ENCODE peak calls at places on chromosomes 13 and 19, in four cellular contexts. A is lower leg skin, E is tibial nerve, P is IMR-90. Q is an unnamed sample.
A peak's percentile ranks its signal among the peaks of the same experiment; 100 is the strongest.

GRCh38 chr13:40149611-40150283 is 494.3 kb downstream of the COG6 start:
- DNase-seq in P (peak; percentile 53), A (no peak), E (no peak), Q (peak; percentile 7)

GRCh38 chr13:40185393-40185792 is 481.0 kb downstream of the FOXO1 start:
- DNase-seq in E (no peak), A (no peak), P (no peak), Q (no peak)

GRCh38 chr19:10551698-10552301 is 8.1 kb downstream of the ATG4D start:
- DNase-seq in A (no peak), P (no peak), E (no peak), Q (no peak)

GRCh38 chr13:26968431-26969335 is 202.9 kb downstream of the USP12 start:
- DNase-seq in A (no peak), P (peak; percentile 23), E (no peak), Q (no peak)

GRCh38 chr19:35254341-35255297 is 5.8 kb downstream of the LSR start:
- DNase-seq in A (peak; percentile 81), P (no peak), E (no peak), Q (no peak)

GRCh38 chr13:32225494-32225931 is 89.7 kb downstream of the ZAR1L start:
- DNase-seq in P (peak; percentile 92), A (no peak), E (no peak), Q (peak; percentile 50)

GRCh38 chr19:56567274-56568120 is at the start of gene ZNF470:
- DNase-seq in E (peak; percentile 88), A (peak; percentile 99), P (peak; percentile 87), Q (peak; percentile 51)

GRCh38 chr13:20182231-20182846 is 10.4 kb downstream of the GJB2 start:
- DNase-seq in P (peak; percentile 80), E (no peak), A (peak; percentile 78), Q (peak; percentile 36)

GRCh38 chr19:13146763-13147563 is 3.2 kb downstream of the STX10 start:
- DNase-seq in A (no peak), P (no peak), E (no peak), Q (no peak)

GRCh38 chr19:34088292-34088691 is 84.0 kb upstream of the LSM14A start:
- DNase-seq in E (no peak), A (no peak), P (no peak), Q (no peak)

GRCh38 chr19:6616011-6616410 is 25.1 kb upstream of the CD70 start:
- DNase-seq in E (no peak), A (no peak), P (no peak), Q (no peak)

GRCh38 chr19:38211206-38211605 is 12.8 kb downstream of the DPF1 start:
- DNase-seq in E (no peak), A (no peak), P (no peak), Q (no peak)

GRCh38 chr19:41888926-41889325 is 5.9 kb downstream of the ARHGEF1 start:
- DNase-seq in A (no peak), E (no peak), P (no peak), Q (no peak)

GRCh38 chr13:31742102-31742695 is 2.9 kb downstream of the RXFP2 start:
- DNase-seq in P (peak; percentile 69), E (peak; percentile 49), A (peak; percentile 91), Q (no peak)

GRCh38 chr19:313169-313987 is 22.2 kb upstream of the PLPP2 start:
- DNase-seq in P (no peak), E (no peak), A (peak; percentile 84), Q (no peak)

GRCh38 chr13:111514646-111515617 is 194.5 kb downstream of the TEX29 start:
- DNase-seq in E (no peak), P (no peak), A (peak; percentile 72), Q (no peak)

GRCh38 chr19:55913643-55914268 is 18.4 kb downstream of the NLRP13 start:
- DNase-seq in P (no peak), A (peak; percentile 31), E (no peak), Q (no peak)

GRCh38 chr19:33273065-33273736 is 29.1 kb downstream of the CEBPA start:
- DNase-seq in A (no peak), P (no peak), E (no peak), Q (no peak)

GRCh38 chr13:30659980-30660379 is 42.3 kb downstream of the USPL1 start:
- DNase-seq in A (no peak), E (no peak), P (no peak), Q (no peak)

GRCh38 chr13:30664689-30665088 is 47.0 kb downstream of the USPL1 start:
- DNase-seq in P (no peak), A (no peak), E (no peak), Q (no peak)

GRCh38 chr13:30665638-30666037 is 47.9 kb downstream of the USPL1 start:
- DNase-seq in A (no peak), P (no peak), E (no peak), Q (no peak)

GRCh38 chr13:30656178-30656577 is 38.5 kb downstream of the USPL1 start:
- DNase-seq in E (no peak), A (no peak), P (no peak), Q (no peak)

DNA sequence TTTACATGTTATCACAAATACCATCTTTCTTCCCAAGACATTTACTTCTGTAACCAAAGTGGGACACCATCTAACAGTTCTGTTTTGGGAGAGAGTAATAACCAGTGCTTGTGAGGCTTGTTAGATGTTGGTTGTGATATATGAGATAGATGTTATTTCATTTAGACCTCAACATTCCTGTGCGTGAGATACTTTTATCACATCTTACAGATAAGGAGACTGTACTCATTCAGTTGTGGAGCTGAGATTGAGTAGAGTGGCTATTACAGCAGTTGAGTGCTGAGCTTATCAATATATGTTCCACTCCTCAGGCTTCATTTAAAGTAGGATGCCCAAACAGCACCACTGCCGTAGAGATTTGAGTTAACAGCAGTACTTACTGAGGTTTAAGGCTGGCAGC is 43.1 kb downstream of the USPL1 start:
- DNase-seq in P (no peak), E (no peak), A (no peak), Q (no peak)
- H3K4me3 ChIP-seq in P (no peak overlapping the region), E (no peak overlapping the region), A (no peak overlapping the region), Q (no peak overlapping the region)

DNA sequence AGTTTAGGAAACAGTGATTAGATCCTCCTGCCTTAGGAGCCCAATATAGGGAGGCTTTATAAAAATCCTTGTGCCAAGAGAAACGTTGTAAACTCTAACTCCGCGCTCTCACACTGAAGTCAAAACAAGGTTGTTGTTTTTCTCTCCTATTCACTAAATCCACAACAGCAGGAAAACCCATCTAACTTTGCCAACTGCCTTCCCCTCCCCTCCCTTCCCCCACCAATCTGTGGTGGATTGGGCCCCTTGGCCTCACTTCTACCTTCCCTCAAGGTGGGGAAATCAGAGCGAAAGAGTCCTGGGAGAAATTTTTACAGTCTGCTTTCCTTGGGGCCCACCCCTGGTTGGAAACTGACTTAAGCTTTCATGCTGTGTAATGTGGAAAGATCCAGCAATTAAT is 1.4 kb downstream of the DHRS12 start:
- DNase-seq in E (no peak), A (no peak), P (no peak), Q (no peak)
- TF ChIP-seq CTCF in E (no peak), A (no peak), P (no peak), Q (no peak)

DNA sequence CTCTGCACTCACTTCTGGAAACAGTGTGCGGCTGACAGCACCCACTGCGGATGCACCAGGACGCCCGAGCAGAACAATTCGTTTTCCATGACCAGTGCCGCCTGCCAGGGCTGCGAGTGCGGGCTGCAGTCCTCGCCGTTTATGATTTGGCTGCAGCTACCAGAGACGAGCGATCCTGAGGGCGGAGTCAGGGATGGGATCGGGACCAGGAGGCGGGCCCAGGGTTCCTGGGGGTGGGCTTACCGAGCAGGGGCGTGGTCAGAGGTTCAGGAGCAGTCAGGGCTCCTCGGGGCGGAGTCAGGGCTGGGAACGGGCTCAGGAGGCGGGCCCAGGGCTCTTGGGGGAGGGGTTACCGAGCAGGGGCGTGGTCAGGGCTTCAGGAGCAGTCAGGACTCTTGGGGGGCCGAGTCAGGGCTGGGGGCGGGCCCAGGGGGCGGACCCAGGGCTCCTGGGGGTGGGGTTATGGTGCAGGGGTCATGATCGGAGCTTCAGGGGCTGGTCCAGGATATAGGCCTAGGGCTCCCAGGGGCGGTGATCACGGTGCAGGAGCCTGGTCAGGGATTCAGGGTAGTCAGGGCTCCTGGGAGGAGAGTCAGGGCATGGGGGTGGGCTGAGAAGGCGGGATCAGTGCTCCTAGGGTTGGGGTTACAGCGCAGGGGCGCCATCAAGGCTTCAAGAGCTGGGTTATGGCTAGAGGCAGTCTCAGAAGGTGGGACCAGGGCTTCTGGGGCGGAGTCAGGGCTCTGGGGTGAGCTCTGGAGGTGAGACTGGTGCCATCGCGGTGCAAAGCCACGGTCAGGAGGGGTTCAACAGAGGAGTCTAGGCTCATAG is 1.7 kb downstream of the KLK4 start:
- DNase-seq in E (peak; percentile 31), P (no peak), A (no peak), Q (no peak)
- H3K4me3 ChIP-seq in E (peak overlapping the region; percentile 18), P (no peak overlapping the region), A (no peak overlapping the region), Q (no peak overlapping the region)

DNA sequence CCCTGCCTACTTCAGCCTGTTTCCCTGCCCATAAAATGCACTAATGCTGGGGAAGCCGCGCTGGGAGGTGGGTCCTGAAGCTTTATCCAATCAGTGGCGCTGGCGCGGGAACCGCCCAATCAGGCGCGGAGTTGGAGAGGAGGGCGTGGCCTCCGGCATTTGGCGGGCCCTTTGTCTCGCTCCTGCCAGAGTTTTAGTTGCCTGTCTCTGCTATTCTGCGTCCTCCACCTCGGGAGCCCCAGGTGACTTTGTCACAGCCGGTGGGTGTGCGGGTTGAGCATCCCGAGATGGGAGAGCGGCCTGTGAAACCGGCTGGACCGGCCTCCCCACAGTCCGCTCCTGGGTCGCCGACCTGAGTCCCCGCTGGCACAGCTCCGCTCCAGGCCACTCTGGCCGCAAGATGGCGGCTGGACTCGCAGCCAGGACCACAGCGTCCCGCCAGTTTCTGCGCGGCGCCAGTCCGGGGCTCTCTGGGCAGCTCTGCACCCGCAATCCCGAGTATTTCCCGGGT is 30.7 kb upstream of the ZNF429 start:
- DNase-seq in E (peak; percentile 37), A (peak; percentile 91), P (peak; percentile 31), Q (no peak)
- TF ChIP-seq CTCF in E (no peak), A (no peak), P (no peak), Q (no peak)

GRCh38 chr19:3605770-3606169 is 905 bp downstream of the TBXA2R start:
- DNase-seq in E (no peak), A (no peak), P (no peak), Q (no peak)
- H3K4me3 ChIP-seq in E (peak overlapping the region; percentile 60), A (peak overlapping the region; percentile 24), P (peak overlapping the region; percentile 56), Q (peak overlapping the region; percentile 72)

DNA sequence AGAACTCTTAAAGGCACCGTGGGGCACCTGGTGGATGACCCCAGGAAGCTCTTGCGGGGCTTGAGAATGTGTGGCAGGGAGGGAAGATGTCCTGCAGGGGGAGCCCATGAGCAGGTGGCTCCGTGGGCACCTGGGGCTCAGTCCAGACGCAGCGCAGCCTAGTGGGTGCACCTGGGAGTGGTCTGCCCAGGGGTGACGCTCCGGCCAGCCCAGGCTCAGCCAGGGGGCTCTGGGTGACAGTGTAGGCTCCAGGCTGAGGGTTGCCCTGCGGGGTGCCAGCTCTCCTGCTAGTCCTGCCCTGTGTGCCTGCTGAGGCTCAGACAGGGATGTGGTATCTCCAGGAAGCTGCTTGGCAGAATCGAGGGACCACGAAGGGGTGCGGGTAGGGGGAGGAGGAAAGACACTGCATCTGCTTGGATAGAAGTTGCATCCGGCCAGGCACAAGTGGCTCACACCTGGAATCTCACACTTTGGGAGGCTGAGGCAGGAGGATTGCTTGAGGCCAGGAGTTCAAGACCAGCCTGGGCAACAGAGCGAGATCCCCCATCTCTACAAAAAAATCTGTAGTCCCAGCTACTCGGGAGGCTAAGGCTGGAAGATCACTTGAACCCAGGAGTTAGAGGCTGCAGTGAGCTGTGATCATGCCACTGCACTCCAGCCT is 15.0 kb upstream of the PGLS start:
- DNase-seq in A (peak; percentile 93), E (no peak), P (peak; percentile 52), Q (no peak)
- TF ChIP-seq CTCF in A (no peak), E (peak; percentile 88), P (peak; percentile 96), Q (peak; percentile 91)

DNA sequence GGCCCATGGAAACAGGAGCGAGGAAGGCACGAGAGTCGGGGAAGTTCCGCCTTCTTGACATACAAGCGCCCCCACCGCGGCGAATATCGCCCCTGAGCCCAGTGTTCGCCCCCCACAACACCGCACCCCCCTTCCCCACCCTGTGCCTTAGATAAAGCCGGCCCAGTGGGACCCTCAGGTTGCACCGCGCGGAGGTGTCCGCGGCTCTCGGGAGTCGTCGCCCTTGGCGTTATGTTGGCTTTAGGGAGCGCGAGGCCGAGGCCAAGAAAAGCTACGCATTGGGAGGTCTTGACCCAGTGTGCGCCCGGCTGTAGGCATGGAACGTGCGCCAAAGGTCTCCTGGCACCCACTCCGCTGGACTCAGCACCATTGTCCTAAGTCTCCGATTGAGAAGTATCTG is 603 bp upstream of the ZNF132 start:
- DNase-seq in A (no peak), E (no peak), P (no peak), Q (no peak)
- H3K4me3 ChIP-seq in A (peak overlapping the region; percentile 44), E (peak overlapping the region; percentile 65), P (peak overlapping the region; percentile 59), Q (peak overlapping the region; percentile 92)